ENCODE peak calls at places on chromosomes 1 and 21, in nine cellular contexts. C is GM23338, J is GM23248, O is MM.1S, W is fibroblast of lung, Y is hepatocyte, K is HCT116, M is endothelial cell of umbilical vein, B is A673. E is an unnamed sample.

GRCh38 chr1:193222079-193222615 is 35.7 kb upstream of the B3GALT2 start:
- DNase-seq in M (no peak), O (no peak), Y (no peak), W (peak), J (no peak), K (no peak), B (no peak), C (no peak), E (no peak)

GRCh38 chr1:11187458-11187857 is 1.7 kb upstream of the ANGPTL7 start:
- DNase-seq in J (no peak), Y (no peak), C (no peak), W (no peak), K (no peak), M (no peak), O (no peak), B (no peak), E (no peak)

GRCh38 chr1:171817511-171818265 is 23.6 kb upstream of the DNM3 start:
- DNase-seq in W (peak), O (no peak), C (peak), B (peak), J (peak), Y (peak), K (peak), M (peak), E (peak)

GRCh38 chr1:118084400-118084799 is 100.6 kb downstream of the SPAG17 start:
- DNase-seq in K (no peak), W (no peak), Y (no peak), C (peak), B (peak), M (no peak), O (no peak), J (no peak), E (no peak)

GRCh38 chr1:68232354-68233148 is at the start of gene WLS:
- DNase-seq in C (peak), M (peak), J (peak), Y (peak), K (peak), O (peak), W (peak), B (peak), E (peak)

GRCh38 chr21:38766987-38767722 is 38.6 kb upstream of the ETS2 start:
- DNase-seq in W (no peak), K (no peak), O (peak), Y (no peak), J (no peak), B (no peak), C (no peak), M (no peak), E (no peak)

GRCh38 chr1:50604580-50604979 is 181.3 kb upstream of the DMRTA2 start:
- DNase-seq in K (no peak), B (no peak), W (no peak), J (no peak), C (peak), Y (no peak), M (no peak), O (no peak), E (no peak)

GRCh38 chr1:151773698-151774097 is 10.4 kb upstream of the MRPL9 start:
- DNase-seq in W (no peak), Y (no peak), C (no peak), O (no peak), B (no peak), J (peak), M (no peak), K (no peak), E (peak)

GRCh38 chr1:213666113-213666512 is 321.7 kb upstream of the PROX1 start:
- DNase-seq in K (no peak), W (no peak), C (peak), J (no peak), Y (no peak), M (no peak), B (no peak), O (no peak), E (no peak)

GRCh38 chr1:115355069-115355468 is 17.0 kb upstream of the NGF start:
- DNase-seq in J (no peak), O (no peak), M (no peak), C (no peak), K (no peak), B (no peak), W (no peak), Y (no peak), E (no peak)

GRCh38 chr1:234912541-234913312 is 215.9 kb downstream of the TOMM20 start:
- DNase-seq in K (no peak), C (peak), W (no peak), J (no peak), Y (no peak), B (no peak), M (no peak), O (no peak), E (no peak)

GRCh38 chr1:31487894-31488293 is 74.9 kb downstream of the SERINC2 start:
- DNase-seq in C (no peak), B (no peak), M (no peak), W (no peak), O (no peak), K (no peak), Y (no peak), J (no peak), E (no peak)

GRCh38 chr21:41809891-41810596 is 43.2 kb upstream of the RIPK4 start:
- DNase-seq in Y (no peak), B (no peak), M (no peak), J (no peak), C (no peak), K (no peak), W (no peak), O (no peak), E (no peak)

GRCh38 chr1:222171005-222171404 is 376.9 kb downstream of the HHIPL2 start:
- DNase-seq in O (peak), B (peak), W (peak), C (peak), Y (peak), M (no peak), J (peak), K (peak), E (peak)

GRCh38 chr1:222622765-222623164 is 4.9 kb downstream of the MIA3 start:
- DNase-seq in M (no peak), K (no peak), W (no peak), O (no peak), C (no peak), Y (no peak), J (no peak), B (no peak), E (no peak)

GRCh38 chr1:151992345-151993083 is 1.1 kb downstream of the S100A10 start:
- DNase-seq in J (peak), C (peak), Y (peak), B (no peak), W (peak), M (peak), K (peak), O (no peak), E (peak)

GRCh38 chr1:173267453-173267945 is 60.4 kb upstream of the TNFSF4 start:
- DNase-seq in M (peak), Y (no peak), C (no peak), B (peak), J (peak), W (peak), K (no peak), O (no peak), E (peak)

GRCh38 chr1:10292188-10292587 is 81.8 kb downstream of the KIF1B start:
- DNase-seq in K (no peak), C (no peak), Y (no peak), B (no peak), W (no peak), J (no peak), M (no peak), O (no peak), E (peak)

GRCh38 chr1:212231372-212231771 is 53.8 kb upstream of the PPP2R5A start:
- DNase-seq in K (no peak), Y (no peak), C (no peak), M (no peak), O (no peak), B (no peak), J (no peak), W (no peak), E (no peak)

DNA sequence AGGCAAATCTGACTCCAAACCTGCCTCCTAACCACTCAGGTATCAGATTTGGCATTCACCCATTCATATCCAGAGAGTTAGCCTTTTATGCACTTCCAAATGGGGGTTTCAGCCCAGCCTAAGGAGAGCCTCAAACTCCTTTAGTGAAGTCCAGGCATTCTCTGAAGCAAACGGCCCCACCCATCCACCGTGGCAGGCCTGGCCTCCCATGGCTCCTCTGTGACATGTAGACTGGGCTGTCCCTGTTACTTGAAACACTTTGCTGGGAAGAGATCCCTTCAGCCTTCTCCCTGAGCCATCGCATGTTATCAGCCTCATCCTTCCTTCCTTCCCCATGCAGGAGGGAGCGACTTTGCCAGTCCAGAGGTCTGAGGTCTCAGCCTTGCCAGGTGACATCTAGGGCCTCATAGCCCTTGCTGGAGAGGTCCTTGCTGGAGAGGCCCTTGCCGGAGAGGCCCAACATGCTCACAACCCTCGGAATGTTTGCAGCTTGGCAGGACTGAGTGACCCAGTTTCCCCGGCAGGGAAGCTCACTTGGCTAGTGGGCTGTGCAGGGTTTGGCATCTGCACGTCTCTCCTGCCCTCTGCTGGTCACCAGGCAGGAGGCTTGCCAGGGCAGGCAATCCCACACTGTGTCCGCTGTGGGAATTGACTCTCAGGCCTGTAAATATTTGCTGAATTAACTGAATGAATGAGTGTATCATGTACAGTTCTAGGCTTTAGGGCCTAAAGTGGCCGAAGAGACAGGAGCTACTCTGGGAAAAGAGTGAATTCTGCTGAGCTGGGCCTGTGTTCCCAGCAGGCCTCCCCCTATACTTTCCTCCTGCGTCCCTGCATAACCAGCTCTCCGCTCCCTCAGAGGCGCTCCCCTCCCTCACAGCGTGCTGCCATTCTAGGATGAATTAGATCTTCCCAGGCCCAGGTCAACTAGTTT is 26.7 kb upstream of the RBM15 start:
- DNase-seq in B (peak), K (peak), Y (peak), C (peak), O (peak), W (peak), M (peak), J (peak), E (peak)
- TF ChIP-seq EZH2 in B (no peak), K (no peak), Y (no peak), C (no peak), O (no peak), W (no peak), M (no peak), J (no peak), E (no peak)

GRCh38 chr21:46171996-46172862 is 12.0 kb downstream of the SPATC1L start:
- DNase-seq in Y (no peak), O (no peak), K (no peak), W (no peak), B (no peak), M (no peak), C (no peak), J (no peak), E (no peak)
- H3K27ac ChIP-seq in Y (no peak), O (no peak), K (no peak), W (no peak), B (no peak), M (no peak), C (no peak), J (no peak), E (no peak)

DNA sequence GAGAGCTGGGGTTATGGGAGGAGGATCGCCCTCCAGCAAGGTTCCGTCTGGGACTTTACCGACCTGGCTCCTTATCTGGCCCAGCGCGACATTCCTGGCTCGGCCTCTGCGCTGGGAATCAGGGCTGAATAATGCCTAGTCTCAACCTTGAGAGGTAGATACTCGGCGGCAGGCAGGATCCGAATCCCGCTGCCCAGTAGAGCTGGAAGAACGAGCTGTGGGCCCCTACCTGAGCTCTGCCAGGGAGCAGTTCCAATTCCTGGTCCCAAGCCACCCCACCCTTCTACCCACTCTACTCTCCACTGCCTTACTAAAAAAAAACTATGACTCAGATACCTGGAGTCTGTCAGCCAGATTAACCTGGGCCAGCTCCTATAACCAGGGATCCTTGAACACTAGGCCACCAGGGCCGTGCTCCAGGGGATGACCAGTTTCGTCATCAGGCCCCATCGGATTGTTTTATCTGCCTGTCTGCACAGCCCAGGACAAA is 53.6 kb downstream of the RHBG start:
- DNase-seq in W (no peak), O (no peak), Y (no peak), C (peak), M (no peak), K (no peak), B (no peak), J (no peak), E (peak)
- TF ChIP-seq EZH2 in W (no peak), O (no peak), Y (no peak), C (no peak), M (no peak), K (no peak), B (no peak), J (no peak), E (no peak)

GRCh38 chr1:233094269-233094668 is 143.9 kb downstream of the NTPCR start:
- DNase-seq in M (peak), W (no peak), K (no peak), O (no peak), B (no peak), J (no peak), Y (no peak), C (no peak), E (no peak)

GRCh38 chr1:233098255-233098580 is 147.8 kb downstream of the NTPCR start:
- DNase-seq in M (no peak), B (no peak), W (no peak), K (no peak), Y (no peak), J (no peak), O (no peak), C (no peak), E (no peak)

GRCh38 chr1:233090706-233091494 is 140.5 kb downstream of the NTPCR start:
- DNase-seq in W (no peak), K (no peak), B (no peak), J (no peak), Y (no peak), O (no peak), M (no peak), C (no peak), E (no peak)

GRCh38 chr1:233097546-233098254 is 147.3 kb downstream of the NTPCR start:
- DNase-seq in B (no peak), W (no peak), J (peak), O (no peak), C (no peak), K (no peak), Y (no peak), M (no peak), E (no peak)

DNA sequence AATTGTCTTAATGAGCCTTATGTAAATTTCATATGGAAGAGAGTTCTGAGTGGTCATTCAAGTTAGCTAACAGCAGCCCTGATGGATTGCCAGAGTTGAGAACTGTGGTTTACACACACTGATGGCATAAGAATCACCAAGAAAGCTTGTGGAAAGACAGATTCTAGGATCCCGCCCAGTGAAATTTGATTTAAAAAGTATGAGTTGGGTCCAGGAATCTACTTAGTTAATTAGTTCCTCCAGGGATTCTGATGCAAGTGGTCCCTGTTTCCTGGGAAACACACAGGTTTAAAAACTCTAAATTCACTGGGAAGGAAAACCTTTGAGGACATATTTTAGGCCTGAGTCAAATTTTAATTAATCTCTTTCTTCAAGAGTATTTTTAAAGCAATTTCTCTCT is 144.3 kb downstream of the NTPCR start:
- DNase-seq in K (no peak), W (no peak), B (no peak), J (no peak), O (no peak), C (no peak), Y (no peak), M (no peak), E (no peak)
- H3K27ac ChIP-seq in K (no peak), W (no peak), B (no peak), J (no peak), O (no peak), C (no peak), Y (no peak), M (no peak), E (no peak)

GRCh38 chr1:229377429-229377828 is 34.6 kb upstream of the CCSAP start:
- DNase-seq in O (no peak), W (no peak), C (no peak), B (no peak), K (no peak), J (no peak), M (no peak), Y (no peak), E (no peak)
- TF ChIP-seq EZH2 in O (no peak), W (no peak), C (no peak), B (no peak), K (no peak), J (no peak), M (no peak), Y (no peak), E (no peak)

GRCh38 chr1:1359668-1360468 is 1.5 kb upstream of the MXRA8 start:
- DNase-seq in M (no peak), B (no peak), K (no peak), C (no peak), Y (peak), O (no peak), W (peak), J (peak), E (no peak)

GRCh38 chr1:1359316-1359667 is 937 bp upstream of the MXRA8 start:
- DNase-seq in K (no peak), B (no peak), W (peak), Y (no peak), C (no peak), J (peak), O (no peak), M (no peak), E (no peak)

GRCh38 chr1:1357871-1358432 is 403 bp downstream of the MXRA8 start:
- DNase-seq in Y (peak), C (no peak), J (peak), B (no peak), W (no peak), K (no peak), O (no peak), M (no peak), E (no peak)

GRCh38 chr1:1356796-1357401 is 1.5 kb downstream of the MXRA8 start:
- DNase-seq in J (peak), O (no peak), C (no peak), W (no peak), M (no peak), K (no peak), B (no peak), Y (no peak), E (no peak)

GRCh38 chr1:1358433-1359201 is at the start of gene MXRA8:
- DNase-seq in Y (peak), M (no peak), O (no peak), K (no peak), B (no peak), C (peak), W (peak), J (peak), E (no peak)
- H3K27ac ChIP-seq in Y (peak), M (no peak), O (no peak), K (no peak), B (no peak), C (no peak), W (peak), J (peak), E (no peak)

E was measured in PC-3.